ENCODE peak calls at places on chromosomes 3 and 15, in nine cellular contexts. One of them, this sample, is unnamed.

GRCh38 chr3:20975221-20975620 is 775.8 kb downstream of the ZNF385D start:
- DNase-seq in DND-41: no peak
- DNase-seq in transverse colon: no peak
- DNase-seq in sigmoid colon: peak; percentile 56
- DNase-seq in right atrium auricular region: no peak
- DNase-seq in IMR-90: no peak
- DNase-seq in fibroblast of villous mesenchyme: no peak
- DNase-seq in breast epithelium: no peak
- DNase-seq in AG04449: no peak
- DNase-seq in this sample: no peak

GRCh38 chr15:77644543-77645247 is 12.0 kb upstream of the LINGO1 start:
- DNase-seq in AG04449: no peak
- DNase-seq in right atrium auricular region: no peak
- DNase-seq in fibroblast of villous mesenchyme: no peak
- DNase-seq in sigmoid colon: no peak
- DNase-seq in breast epithelium: no peak
- DNase-seq in IMR-90: no peak
- DNase-seq in DND-41: no peak
- DNase-seq in transverse colon: peak; percentile 18
- DNase-seq in this sample: no peak

GRCh38 chr15:40928975-40929729 is at the start of gene DLL4:
- DNase-seq in DND-41: no peak
- DNase-seq in breast epithelium: peak; percentile 62
- DNase-seq in IMR-90: peak; percentile 59
- DNase-seq in right atrium auricular region: peak; percentile 67
- DNase-seq in AG04449: no peak
- DNase-seq in transverse colon: peak; percentile 87
- DNase-seq in sigmoid colon: no peak
- DNase-seq in fibroblast of villous mesenchyme: peak; percentile 60
- DNase-seq in this sample: peak; percentile 51

GRCh38 chr15:39454189-39454986 is 126.5 kb upstream of the THBS1 start:
- DNase-seq in AG04449: no peak
- DNase-seq in right atrium auricular region: no peak
- DNase-seq in IMR-90: peak; percentile 50
- DNase-seq in sigmoid colon: no peak
- DNase-seq in DND-41: no peak
- DNase-seq in fibroblast of villous mesenchyme: peak; percentile 52
- DNase-seq in breast epithelium: no peak
- DNase-seq in transverse colon: no peak
- DNase-seq in this sample: peak; percentile 74

GRCh38 chr3:76369170-76369569 is 583.8 kb upstream of the ZNF717 start:
- DNase-seq in IMR-90: peak; percentile 69
- DNase-seq in fibroblast of villous mesenchyme: peak; percentile 21
- DNase-seq in DND-41: no peak
- DNase-seq in right atrium auricular region: no peak
- DNase-seq in sigmoid colon: no peak
- DNase-seq in breast epithelium: no peak
- DNase-seq in transverse colon: no peak
- DNase-seq in AG04449: peak; percentile 10
- DNase-seq in this sample: peak; percentile 82

GRCh38 chr15:98800437-98801233 is 152.3 kb downstream of the IGF1R start:
- DNase-seq in transverse colon: peak; percentile 47
- DNase-seq in fibroblast of villous mesenchyme: peak; percentile 91
- DNase-seq in AG04449: peak; percentile 55
- DNase-seq in IMR-90: peak; percentile 86
- DNase-seq in sigmoid colon: peak; percentile 71
- DNase-seq in DND-41: peak; percentile 28
- DNase-seq in right atrium auricular region: peak; percentile 70
- DNase-seq in breast epithelium: no peak
- DNase-seq in this sample: peak; percentile 92

GRCh38 chr15:42378011-42378410 is 18.7 kb downstream of the CAPN3 start:
- DNase-seq in AG04449: no peak
- DNase-seq in breast epithelium: no peak
- DNase-seq in DND-41: no peak
- DNase-seq in IMR-90: no peak
- DNase-seq in right atrium auricular region: no peak
- DNase-seq in sigmoid colon: no peak
- DNase-seq in transverse colon: no peak
- DNase-seq in fibroblast of villous mesenchyme: no peak
- DNase-seq in this sample: no peak

GRCh38 chr3:43378066-43378935 is 92.0 kb downstream of the SNRK start:
- DNase-seq in right atrium auricular region: no peak
- DNase-seq in transverse colon: peak; percentile 55
- DNase-seq in breast epithelium: no peak
- DNase-seq in AG04449: no peak
- DNase-seq in fibroblast of villous mesenchyme: peak; percentile 52
- DNase-seq in DND-41: peak; percentile 64
- DNase-seq in sigmoid colon: no peak
- DNase-seq in IMR-90: peak; percentile 38
- DNase-seq in this sample: peak; percentile 60

GRCh38 chr15:73078722-73079121 is 26.5 kb downstream of the NEO1 start:
- DNase-seq in DND-41: no peak
- DNase-seq in AG04449: peak; percentile 9
- DNase-seq in fibroblast of villous mesenchyme: peak; percentile 84
- DNase-seq in breast epithelium: no peak
- DNase-seq in sigmoid colon: no peak
- DNase-seq in right atrium auricular region: no peak
- DNase-seq in transverse colon: peak; percentile 30
- DNase-seq in IMR-90: peak; percentile 90
- DNase-seq in this sample: peak; percentile 80

GRCh38 chr3:53672987-53673386 is 173.2 kb downstream of the CHDH start:
- DNase-seq in breast epithelium: no peak
- DNase-seq in AG04449: no peak
- DNase-seq in transverse colon: no peak
- DNase-seq in DND-41: no peak
- DNase-seq in right atrium auricular region: no peak
- DNase-seq in sigmoid colon: no peak
- DNase-seq in IMR-90: no peak
- DNase-seq in fibroblast of villous mesenchyme: no peak
- DNase-seq in this sample: no peak

GRCh38 chr3:129068291-129068886 is 7.8 kb downstream of the GP9 start:
- DNase-seq in breast epithelium: no peak
- DNase-seq in right atrium auricular region: no peak
- DNase-seq in transverse colon: no peak
- DNase-seq in DND-41: no peak
- DNase-seq in AG04449: no peak
- DNase-seq in fibroblast of villous mesenchyme: no peak
- DNase-seq in IMR-90: no peak
- DNase-seq in sigmoid colon: no peak
- DNase-seq in this sample: peak; percentile 21

GRCh38 chr15:63065262-63066234 is 23.0 kb downstream of the TPM1 start:
- DNase-seq in DND-41: no peak
- DNase-seq in AG04449: no peak
- DNase-seq in breast epithelium: no peak
- DNase-seq in transverse colon: no peak
- DNase-seq in right atrium auricular region: no peak
- DNase-seq in sigmoid colon: no peak
- DNase-seq in IMR-90: no peak
- DNase-seq in fibroblast of villous mesenchyme: peak; percentile 36
- DNase-seq in this sample: no peak

GRCh38 chr3:47092090-47092489 is 71.8 kb downstream of the SETD2 start:
- DNase-seq in AG04449: no peak
- DNase-seq in breast epithelium: no peak
- DNase-seq in sigmoid colon: no peak
- DNase-seq in right atrium auricular region: no peak
- DNase-seq in IMR-90: no peak
- DNase-seq in fibroblast of villous mesenchyme: no peak
- DNase-seq in transverse colon: no peak
- DNase-seq in DND-41: no peak
- DNase-seq in this sample: no peak

GRCh38 chr15:80026310-80026709 is 33.2 kb upstream of the ZFAND6 start:
- DNase-seq in sigmoid colon: no peak
- DNase-seq in right atrium auricular region: no peak
- DNase-seq in breast epithelium: no peak
- DNase-seq in DND-41: no peak
- DNase-seq in transverse colon: no peak
- DNase-seq in fibroblast of villous mesenchyme: no peak
- DNase-seq in IMR-90: no peak
- DNase-seq in AG04449: no peak
- DNase-seq in this sample: no peak

GRCh38 chr3:196778755-196779154 is 39.1 kb downstream of the PAK2 start:
- DNase-seq in transverse colon: no peak
- DNase-seq in sigmoid colon: no peak
- DNase-seq in DND-41: no peak
- DNase-seq in IMR-90: peak; percentile 74
- DNase-seq in right atrium auricular region: no peak
- DNase-seq in fibroblast of villous mesenchyme: peak; percentile 81
- DNase-seq in breast epithelium: no peak
- DNase-seq in AG04449: peak; percentile 65
- DNase-seq in this sample: peak; percentile 61

GRCh38 chr3:174097686-174098085 is 700.1 kb downstream of the NLGN1 start:
- DNase-seq in fibroblast of villous mesenchyme: no peak
- DNase-seq in transverse colon: no peak
- DNase-seq in sigmoid colon: no peak
- DNase-seq in AG04449: no peak
- DNase-seq in breast epithelium: no peak
- DNase-seq in DND-41: no peak
- DNase-seq in right atrium auricular region: no peak
- DNase-seq in IMR-90: no peak
- DNase-seq in this sample: no peak

DNA sequence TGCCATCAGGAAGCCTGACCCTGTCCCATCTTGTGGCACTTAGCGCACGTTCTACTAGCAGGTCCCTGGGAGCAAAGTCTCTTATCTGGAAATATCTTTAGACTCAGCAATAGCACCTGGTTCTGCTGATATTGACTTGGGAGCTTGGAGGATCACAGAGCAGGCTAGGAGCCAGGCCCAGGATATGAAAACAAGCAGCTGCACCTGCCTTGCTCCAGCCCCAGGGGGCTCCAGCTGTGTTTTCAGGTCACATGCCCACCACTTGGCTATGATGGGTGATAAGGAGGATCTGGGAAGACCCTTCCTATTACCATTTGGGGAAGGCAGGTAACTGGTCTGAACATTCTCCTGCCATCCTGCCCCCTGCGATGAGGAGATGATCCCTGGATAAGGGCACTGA is 87.8 kb downstream of the C3orf70 start:
- DNase-seq in sigmoid colon: no peak
- DNase-seq in IMR-90: no peak
- DNase-seq in DND-41: no peak
- DNase-seq in right atrium auricular region: no peak
- DNase-seq in AG04449: no peak
- DNase-seq in fibroblast of villous mesenchyme: no peak
- DNase-seq in breast epithelium: no peak
- DNase-seq in transverse colon: no peak
- DNase-seq in this sample: no peak
- TF ChIP-seq CTCF in sigmoid colon: no peak
- TF ChIP-seq CTCF in IMR-90: no peak
- TF ChIP-seq CTCF in DND-41: peak; percentile 18
- TF ChIP-seq CTCF in right atrium auricular region: no peak
- TF ChIP-seq CTCF in AG04449: no peak
- TF ChIP-seq CTCF in fibroblast of villous mesenchyme: no peak
- TF ChIP-seq CTCF in breast epithelium: no peak
- TF ChIP-seq CTCF in transverse colon: no peak
- TF ChIP-seq CTCF in this sample: peak; percentile 12

DNA sequence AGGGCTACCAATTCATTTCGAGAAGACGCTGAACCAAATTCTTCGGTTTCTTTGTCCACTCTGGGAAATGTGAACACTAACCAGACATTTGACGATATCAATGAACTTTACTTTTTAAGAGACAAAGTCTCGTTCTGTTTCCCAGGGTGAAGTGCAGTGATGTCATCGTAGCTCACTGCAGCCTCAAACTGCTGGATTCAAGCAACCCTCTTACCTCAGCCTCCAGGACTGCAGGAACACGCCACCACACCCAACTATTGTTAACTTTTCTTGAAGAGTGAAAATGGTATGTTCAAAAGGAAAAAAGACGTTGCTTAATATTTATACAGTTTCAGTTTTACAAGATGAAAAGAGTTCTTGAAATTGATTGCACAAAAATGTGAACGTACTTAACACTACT is 30.6 kb downstream of the MB21D2 start:
- DNase-seq in fibroblast of villous mesenchyme: peak; percentile 33
- DNase-seq in IMR-90: peak; percentile 52
- DNase-seq in right atrium auricular region: peak; percentile 69
- DNase-seq in transverse colon: no peak
- DNase-seq in sigmoid colon: no peak
- DNase-seq in breast epithelium: no peak
- DNase-seq in DND-41: no peak
- DNase-seq in AG04449: no peak
- DNase-seq in this sample: peak; percentile 74
- H3K4me3 ChIP-seq in fibroblast of villous mesenchyme: no peak overlapping the region
- H3K4me3 ChIP-seq in IMR-90: no peak overlapping the region
- H3K4me3 ChIP-seq in right atrium auricular region: no peak overlapping the region
- H3K4me3 ChIP-seq in transverse colon: no peak overlapping the region
- H3K4me3 ChIP-seq in sigmoid colon: no peak overlapping the region
- H3K4me3 ChIP-seq in breast epithelium: no peak overlapping the region
- H3K4me3 ChIP-seq in DND-41: no peak overlapping the region
- H3K4me3 ChIP-seq in AG04449: no peak overlapping the region
- H3K4me3 ChIP-seq in this sample: no peak overlapping the region

GRCh38 chr15:30043211-30043655 is 39.5 kb upstream of the GOLGA8J start:
- DNase-seq in right atrium auricular region: no peak
- DNase-seq in breast epithelium: no peak
- DNase-seq in AG04449: no peak
- DNase-seq in fibroblast of villous mesenchyme: peak; percentile 37
- DNase-seq in IMR-90: peak; percentile 29
- DNase-seq in transverse colon: no peak
- DNase-seq in sigmoid colon: no peak
- DNase-seq in DND-41: no peak
- DNase-seq in this sample: peak; percentile 68
- TF ChIP-seq CTCF in right atrium auricular region: peak; percentile 62
- TF ChIP-seq CTCF in breast epithelium: no peak
- TF ChIP-seq CTCF in AG04449: peak; percentile 1
- TF ChIP-seq CTCF in fibroblast of villous mesenchyme: peak; percentile 24
- TF ChIP-seq CTCF in IMR-90: peak; percentile 50
- TF ChIP-seq CTCF in transverse colon: no peak
- TF ChIP-seq CTCF in sigmoid colon: no peak
- TF ChIP-seq CTCF in DND-41: peak; percentile 18
- TF ChIP-seq CTCF in this sample: peak; percentile 51

GRCh38 chr15:90211009-90211408 is 9.9 kb downstream of the SEMA4B start:
- DNase-seq in transverse colon: no peak
- DNase-seq in DND-41: no peak
- DNase-seq in right atrium auricular region: no peak
- DNase-seq in sigmoid colon: no peak
- DNase-seq in IMR-90: no peak
- DNase-seq in fibroblast of villous mesenchyme: no peak
- DNase-seq in AG04449: no peak
- DNase-seq in breast epithelium: no peak
- DNase-seq in this sample: no peak

GRCh38 chr15:90212221-90213079 is 11.3 kb downstream of the SEMA4B start:
- DNase-seq in fibroblast of villous mesenchyme: no peak
- DNase-seq in sigmoid colon: no peak
- DNase-seq in IMR-90: no peak
- DNase-seq in right atrium auricular region: no peak
- DNase-seq in transverse colon: peak; percentile 34
- DNase-seq in breast epithelium: peak; percentile 82
- DNase-seq in DND-41: no peak
- DNase-seq in AG04449: no peak
- DNase-seq in this sample: no peak

GRCh38 chr15:90211440-90212168 is 10.5 kb downstream of the SEMA4B start:
- DNase-seq in IMR-90: peak; percentile 67
- DNase-seq in sigmoid colon: no peak
- DNase-seq in AG04449: no peak
- DNase-seq in fibroblast of villous mesenchyme: peak; percentile 44
- DNase-seq in transverse colon: peak; percentile 90
- DNase-seq in DND-41: no peak
- DNase-seq in breast epithelium: no peak
- DNase-seq in right atrium auricular region: no peak
- DNase-seq in this sample: peak; percentile 25

GRCh38 chr15:90209591-90209990 is 8.5 kb downstream of the SEMA4B start:
- DNase-seq in fibroblast of villous mesenchyme: no peak
- DNase-seq in sigmoid colon: no peak
- DNase-seq in DND-41: no peak
- DNase-seq in breast epithelium: no peak
- DNase-seq in transverse colon: no peak
- DNase-seq in AG04449: no peak
- DNase-seq in IMR-90: no peak
- DNase-seq in right atrium auricular region: no peak
- DNase-seq in this sample: no peak

GRCh38 chr15:90210593-90210992 is 9.5 kb downstream of the SEMA4B start:
- DNase-seq in breast epithelium: no peak
- DNase-seq in DND-41: no peak
- DNase-seq in sigmoid colon: no peak
- DNase-seq in AG04449: no peak
- DNase-seq in right atrium auricular region: no peak
- DNase-seq in fibroblast of villous mesenchyme: no peak
- DNase-seq in IMR-90: no peak
- DNase-seq in transverse colon: no peak
- DNase-seq in this sample: no peak
- H3K4me3 ChIP-seq in breast epithelium: no peak overlapping the region
- H3K4me3 ChIP-seq in DND-41: no peak overlapping the region
- H3K4me3 ChIP-seq in sigmoid colon: no peak overlapping the region
- H3K4me3 ChIP-seq in AG04449: no peak overlapping the region
- H3K4me3 ChIP-seq in right atrium auricular region: no peak overlapping the region
- H3K4me3 ChIP-seq in fibroblast of villous mesenchyme: no peak overlapping the region
- H3K4me3 ChIP-seq in IMR-90: no peak overlapping the region
- H3K4me3 ChIP-seq in transverse colon: no peak overlapping the region
- H3K4me3 ChIP-seq in this sample: no peak overlapping the region

This sample was measured in choroid plexus epithelial cell.